ENCODE peak calls at places on chromosomes 3 and 15, in seven cellular contexts. One of them, this sample, is unnamed.

GRCh38 chr3:182989566-182989965 is 9.2 kb upstream of the DCUN1D1 start:
- DNase-seq in Panc1: no peak
- DNase-seq in suprapubic skin: no peak
- DNase-seq in GM23338: no peak
- DNase-seq in HepG2: no peak
- DNase-seq in endothelial cell of umbilical vein: no peak
- DNase-seq in SK-N-SH: no peak
- DNase-seq in this sample: no peak

GRCh38 chr3:29901097-29901496 is 620.2 kb downstream of the RBMS3 start:
- DNase-seq in Panc1: no peak
- DNase-seq in endothelial cell of umbilical vein: peak
- DNase-seq in SK-N-SH: no peak
- DNase-seq in suprapubic skin: no peak
- DNase-seq in GM23338: no peak
- DNase-seq in HepG2: no peak
- DNase-seq in this sample: no peak

GRCh38 chr3:53122933-53123305 is 7.3 kb downstream of the RFT1 start:
- DNase-seq in SK-N-SH: no peak
- DNase-seq in suprapubic skin: no peak
- DNase-seq in endothelial cell of umbilical vein: no peak
- DNase-seq in HepG2: no peak
- DNase-seq in Panc1: no peak
- DNase-seq in GM23338: no peak
- DNase-seq in this sample: no peak

GRCh38 chr3:149273096-149273751 is 51.6 kb upstream of the CP start:
- DNase-seq in SK-N-SH: peak
- DNase-seq in HepG2: peak
- DNase-seq in Panc1: peak
- DNase-seq in suprapubic skin: no peak
- DNase-seq in GM23338: peak
- DNase-seq in endothelial cell of umbilical vein: peak
- DNase-seq in this sample: peak

GRCh38 chr15:82894971-82895520 is 57.5 kb downstream of the HOMER2 start:
- DNase-seq in suprapubic skin: no peak
- DNase-seq in HepG2: no peak
- DNase-seq in GM23338: peak
- DNase-seq in SK-N-SH: peak
- DNase-seq in endothelial cell of umbilical vein: no peak
- DNase-seq in Panc1: no peak
- DNase-seq in this sample: no peak

GRCh38 chr3:171282041-171282440 is 178.2 kb downstream of the TNIK start:
- DNase-seq in suprapubic skin: no peak
- DNase-seq in GM23338: no peak
- DNase-seq in HepG2: no peak
- DNase-seq in endothelial cell of umbilical vein: peak
- DNase-seq in SK-N-SH: no peak
- DNase-seq in Panc1: no peak
- DNase-seq in this sample: no peak

GRCh38 chr3:33491697-33492096 is 51.5 kb upstream of the UBP1 start:
- DNase-seq in SK-N-SH: no peak
- DNase-seq in Panc1: no peak
- DNase-seq in HepG2: no peak
- DNase-seq in suprapubic skin: no peak
- DNase-seq in endothelial cell of umbilical vein: no peak
- DNase-seq in GM23338: no peak
- DNase-seq in this sample: no peak

GRCh38 chr3:109369510-109369909 is 32.2 kb upstream of the DPPA4 start:
- DNase-seq in endothelial cell of umbilical vein: no peak
- DNase-seq in HepG2: peak
- DNase-seq in suprapubic skin: no peak
- DNase-seq in SK-N-SH: no peak
- DNase-seq in Panc1: no peak
- DNase-seq in GM23338: peak
- DNase-seq in this sample: no peak

GRCh38 chr3:42473083-42473932 is 29.1 kb upstream of the VIPR1 start:
- DNase-seq in Panc1: no peak
- DNase-seq in GM23338: no peak
- DNase-seq in endothelial cell of umbilical vein: peak
- DNase-seq in HepG2: no peak
- DNase-seq in SK-N-SH: no peak
- DNase-seq in suprapubic skin: no peak
- DNase-seq in this sample: no peak

GRCh38 chr15:52379395-52380111 is 83.9 kb upstream of the MYO5C start:
- DNase-seq in HepG2: no peak
- DNase-seq in suprapubic skin: no peak
- DNase-seq in GM23338: no peak
- DNase-seq in Panc1: no peak
- DNase-seq in SK-N-SH: no peak
- DNase-seq in endothelial cell of umbilical vein: no peak
- DNase-seq in this sample: no peak

GRCh38 chr3:138381950-138382715 is 33.8 kb downstream of the MRAS start:
- DNase-seq in SK-N-SH: no peak
- DNase-seq in suprapubic skin: no peak
- DNase-seq in Panc1: no peak
- DNase-seq in GM23338: no peak
- DNase-seq in endothelial cell of umbilical vein: no peak
- DNase-seq in HepG2: peak
- DNase-seq in this sample: no peak

GRCh38 chr15:48510976-48511375 is 134.5 kb downstream of the FBN1 start:
- DNase-seq in GM23338: no peak
- DNase-seq in SK-N-SH: no peak
- DNase-seq in endothelial cell of umbilical vein: no peak
- DNase-seq in Panc1: no peak
- DNase-seq in suprapubic skin: no peak
- DNase-seq in HepG2: no peak
- DNase-seq in this sample: no peak

GRCh38 chr15:29821416-29822099 is 710 bp downstream of the TJP1 start:
- DNase-seq in GM23338: peak
- DNase-seq in Panc1: no peak
- DNase-seq in suprapubic skin: peak
- DNase-seq in HepG2: peak
- DNase-seq in SK-N-SH: peak
- DNase-seq in endothelial cell of umbilical vein: peak
- DNase-seq in this sample: no peak

GRCh38 chr3:73727117-73727802 is 102.5 kb upstream of the PDZRN3 start:
- DNase-seq in SK-N-SH: no peak
- DNase-seq in endothelial cell of umbilical vein: no peak
- DNase-seq in suprapubic skin: no peak
- DNase-seq in Panc1: no peak
- DNase-seq in HepG2: no peak
- DNase-seq in GM23338: peak
- DNase-seq in this sample: peak

GRCh38 chr15:65982941-65983340 is 113.7 kb downstream of the RAB11A start:
- DNase-seq in GM23338: no peak
- DNase-seq in endothelial cell of umbilical vein: no peak
- DNase-seq in SK-N-SH: no peak
- DNase-seq in HepG2: no peak
- DNase-seq in Panc1: no peak
- DNase-seq in suprapubic skin: no peak
- DNase-seq in this sample: no peak

GRCh38 chr3:173993299-173993698 is 595.8 kb downstream of the NLGN1 start:
- DNase-seq in SK-N-SH: peak
- DNase-seq in endothelial cell of umbilical vein: peak
- DNase-seq in Panc1: no peak
- DNase-seq in GM23338: peak
- DNase-seq in HepG2: peak
- DNase-seq in suprapubic skin: no peak
- DNase-seq in this sample: no peak

GRCh38 chr3:8069471-8069870 is 432.2 kb upstream of the LMCD1 start:
- DNase-seq in Panc1: no peak
- DNase-seq in endothelial cell of umbilical vein: no peak
- DNase-seq in suprapubic skin: no peak
- DNase-seq in HepG2: no peak
- DNase-seq in GM23338: no peak
- DNase-seq in SK-N-SH: no peak
- DNase-seq in this sample: no peak

GRCh38 chr3:196684548-196685407 is 27.3 kb downstream of the CEP19 start:
- DNase-seq in suprapubic skin: no peak
- DNase-seq in SK-N-SH: peak
- DNase-seq in endothelial cell of umbilical vein: peak
- DNase-seq in Panc1: peak
- DNase-seq in GM23338: peak
- DNase-seq in HepG2: peak
- DNase-seq in this sample: peak

GRCh38 chr3:39147374-39147709 is 6.0 kb downstream of the CSRNP1 start:
- DNase-seq in endothelial cell of umbilical vein: no peak
- DNase-seq in Panc1: no peak
- DNase-seq in SK-N-SH: no peak
- DNase-seq in GM23338: no peak
- DNase-seq in HepG2: no peak
- DNase-seq in suprapubic skin: no peak
- DNase-seq in this sample: no peak
- H3K4me3 ChIP-seq in endothelial cell of umbilical vein: no peak
- H3K4me3 ChIP-seq in Panc1: no peak
- H3K4me3 ChIP-seq in SK-N-SH: no peak
- H3K4me3 ChIP-seq in GM23338: peak
- H3K4me3 ChIP-seq in HepG2: no peak
- H3K4me3 ChIP-seq in suprapubic skin: peak
- H3K4me3 ChIP-seq in this sample: no peak

GRCh38 chr15:72198410-72199270 is 1.1 kb upstream of the GRAMD2A start:
- DNase-seq in SK-N-SH: no peak
- DNase-seq in Panc1: no peak
- DNase-seq in suprapubic skin: no peak
- DNase-seq in GM23338: peak
- DNase-seq in HepG2: no peak
- DNase-seq in endothelial cell of umbilical vein: no peak
- DNase-seq in this sample: no peak

GRCh38 chr15:72200395-72201237 is 3.0 kb upstream of the GRAMD2A start:
- DNase-seq in GM23338: no peak
- DNase-seq in SK-N-SH: no peak
- DNase-seq in endothelial cell of umbilical vein: no peak
- DNase-seq in suprapubic skin: no peak
- DNase-seq in Panc1: no peak
- DNase-seq in HepG2: no peak
- DNase-seq in this sample: no peak

GRCh38 chr15:72201346-72202029 is 3.9 kb upstream of the GRAMD2A start:
- DNase-seq in GM23338: no peak
- DNase-seq in HepG2: no peak
- DNase-seq in suprapubic skin: no peak
- DNase-seq in SK-N-SH: no peak
- DNase-seq in endothelial cell of umbilical vein: no peak
- DNase-seq in Panc1: no peak
- DNase-seq in this sample: no peak

GRCh38 chr15:72197460-72198409 is at the start of gene GRAMD2A:
- DNase-seq in suprapubic skin: no peak
- DNase-seq in Panc1: no peak
- DNase-seq in GM23338: peak
- DNase-seq in HepG2: no peak
- DNase-seq in SK-N-SH: peak
- DNase-seq in endothelial cell of umbilical vein: no peak
- DNase-seq in this sample: no peak

GRCh38 chr15:72199721-72200212 is 2.2 kb upstream of the GRAMD2A start:
- DNase-seq in HepG2: peak
- DNase-seq in SK-N-SH: peak
- DNase-seq in GM23338: peak
- DNase-seq in Panc1: peak
- DNase-seq in suprapubic skin: peak
- DNase-seq in endothelial cell of umbilical vein: peak
- DNase-seq in this sample: no peak
- H3K27ac ChIP-seq in HepG2: no peak
- H3K27ac ChIP-seq in SK-N-SH: peak
- H3K27ac ChIP-seq in GM23338: peak
- H3K27ac ChIP-seq in Panc1: no peak
- H3K27ac ChIP-seq in suprapubic skin: no peak
- H3K27ac ChIP-seq in endothelial cell of umbilical vein: no peak
- H3K27ac ChIP-seq in this sample: no peak

DNA sequence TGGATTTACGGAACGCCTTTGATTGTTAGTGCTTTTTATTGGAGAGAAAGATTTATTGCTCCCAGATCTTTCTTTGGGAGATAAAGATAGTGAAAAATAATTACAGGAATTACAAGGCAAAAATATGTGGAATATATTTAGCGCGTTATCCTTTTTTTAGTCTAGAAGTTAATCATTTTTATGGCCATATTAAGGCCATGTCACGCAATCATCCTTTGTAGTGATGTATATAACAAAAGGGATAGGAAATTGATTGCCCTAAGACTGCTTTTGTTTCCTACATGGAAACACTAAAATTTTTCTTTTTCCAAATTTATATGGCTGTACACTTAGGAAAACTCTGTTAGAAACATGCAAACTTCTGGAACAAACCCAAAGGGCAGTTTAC is 1.5 kb downstream of the TRPC1 start:
- DNase-seq in Panc1: no peak
- DNase-seq in endothelial cell of umbilical vein: no peak
- DNase-seq in HepG2: no peak
- DNase-seq in GM23338: no peak
- DNase-seq in suprapubic skin: no peak
- DNase-seq in SK-N-SH: no peak
- DNase-seq in this sample: no peak
- TF ChIP-seq POLR2AphosphoS5 in Panc1: no peak
- TF ChIP-seq POLR2AphosphoS5 in endothelial cell of umbilical vein: no peak
- TF ChIP-seq POLR2AphosphoS5 in HepG2: no peak
- TF ChIP-seq POLR2AphosphoS5 in GM23338: no peak
- TF ChIP-seq POLR2AphosphoS5 in suprapubic skin: no peak
- TF ChIP-seq POLR2AphosphoS5 in SK-N-SH: no peak
- TF ChIP-seq POLR2AphosphoS5 in this sample: no peak

DNA sequence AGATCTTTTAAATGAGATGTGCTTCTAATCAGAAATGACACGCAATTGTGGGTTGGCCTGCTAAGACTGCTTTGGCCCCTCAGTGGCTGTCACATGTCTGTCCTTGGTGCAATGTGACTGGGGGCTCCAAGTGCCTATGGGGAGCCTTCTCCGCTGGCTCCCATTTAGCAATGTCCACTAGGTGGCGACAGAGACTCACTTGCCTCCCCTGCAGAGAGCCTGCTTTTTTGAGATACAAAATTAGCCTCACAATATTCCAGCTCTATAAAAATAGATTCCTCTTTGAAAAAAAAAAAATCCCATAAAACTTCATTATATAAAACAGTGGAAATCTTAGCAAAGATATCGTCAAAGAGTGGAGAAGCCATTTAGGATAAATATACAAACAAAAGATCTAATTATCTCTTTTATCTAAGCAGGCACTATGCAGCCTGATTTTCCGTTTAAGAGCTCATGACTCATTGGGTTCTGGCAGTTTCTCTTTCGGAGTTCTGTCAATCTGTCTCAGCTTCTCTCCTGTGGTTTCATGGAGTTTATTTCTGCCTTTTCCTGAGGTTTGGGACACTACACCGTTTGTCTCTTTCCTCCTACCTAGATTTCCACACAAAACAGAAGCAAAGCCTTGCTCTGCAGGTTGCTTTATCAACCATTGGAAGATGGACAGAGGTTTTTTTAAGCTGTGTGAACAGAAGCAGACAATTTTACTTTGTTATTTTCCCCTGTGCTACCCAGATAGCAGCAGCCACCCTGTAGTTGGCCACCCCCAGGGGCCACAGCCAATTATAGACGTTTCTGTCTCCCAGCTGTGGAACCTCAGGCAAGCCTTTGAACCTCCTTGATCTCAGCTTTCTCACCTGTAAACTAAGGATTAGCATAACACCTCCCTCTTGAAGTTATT is 68.4 kb upstream of the TNFAIP8L3 start:
- DNase-seq in Panc1: peak
- DNase-seq in SK-N-SH: peak
- DNase-seq in suprapubic skin: no peak
- DNase-seq in GM23338: peak
- DNase-seq in endothelial cell of umbilical vein: peak
- DNase-seq in HepG2: peak
- DNase-seq in this sample: no peak
- H3K4me3 ChIP-seq in Panc1: no peak
- H3K4me3 ChIP-seq in SK-N-SH: peak
- H3K4me3 ChIP-seq in suprapubic skin: peak
- H3K4me3 ChIP-seq in GM23338: no peak
- H3K4me3 ChIP-seq in endothelial cell of umbilical vein: no peak
- H3K4me3 ChIP-seq in HepG2: no peak
- H3K4me3 ChIP-seq in this sample: no peak

GRCh38 chr3:9779721-9780450 is 10.1 kb upstream of the CAMK1 start:
- DNase-seq in GM23338: no peak
- DNase-seq in Panc1: no peak
- DNase-seq in HepG2: no peak
- DNase-seq in SK-N-SH: no peak
- DNase-seq in suprapubic skin: no peak
- DNase-seq in endothelial cell of umbilical vein: no peak
- DNase-seq in this sample: peak
- H3K27ac ChIP-seq in GM23338: no peak
- H3K27ac ChIP-seq in Panc1: no peak
- H3K27ac ChIP-seq in HepG2: no peak
- H3K27ac ChIP-seq in SK-N-SH: no peak
- H3K27ac ChIP-seq in suprapubic skin: no peak
- H3K27ac ChIP-seq in endothelial cell of umbilical vein: no peak
- H3K27ac ChIP-seq in this sample: no peak